ENCODE peak calls at places on chromosomes 7 and 10, in ten cellular contexts. E, C, V, W, O, M, B, L, H and Z are unnamed samples.

GRCh38 chr7:151699147-151699546 is 177.8 kb downstream of the PRKAG2 start:
- DNase-seq in E (peak; percentile 52), C (no peak), V (no peak), W (no peak), O (no peak), M (no peak), B (no peak), L (no peak), H (no peak), Z (peak; percentile 53)

GRCh38 chr7:12294701-12295100 is 83.6 kb downstream of the TMEM106B start:
- DNase-seq in E (no peak), C (no peak), V (no peak), W (no peak), O (no peak), M (no peak), B (no peak), L (no peak), H (no peak), Z (no peak)

GRCh38 chr10:73641272-73642060 is at the start of gene MYOZ1:
- DNase-seq in E (peak; percentile 18), C (no peak), V (no peak), W (no peak), O (no peak), M (no peak), B (no peak), L (no peak), H (peak; percentile 39), Z (no peak)

GRCh38 chr7:119996634-119997033 is 276.3 kb upstream of the KCND2 start:
- DNase-seq in E (no peak), C (no peak), V (no peak), W (no peak), O (no peak), M (no peak), B (no peak), L (no peak), H (no peak), Z (no peak)

GRCh38 chr7:151782598-151783448 is 94.1 kb downstream of the PRKAG2 start:
- DNase-seq in E (peak; percentile 38), C (peak; percentile 74), V (peak; percentile 53), W (peak; percentile 86), O (peak; percentile 94), M (peak; percentile 92), B (peak; percentile 79), L (peak; percentile 74), H (peak; percentile 60), Z (peak; percentile 96)

GRCh38 chr10:18109471-18109870 is 30.8 kb upstream of the CACNB2 start:
- DNase-seq in E (no peak), C (no peak), V (no peak), W (no peak), O (no peak), M (no peak), B (no peak), L (no peak), H (no peak), Z (no peak)

GRCh38 chr7:157266272-157266671 is 70.5 kb upstream of the DNAJB6 start:
- DNase-seq in E (no peak), C (no peak), V (no peak), W (no peak), O (no peak), M (no peak), B (no peak), L (no peak), H (no peak), Z (no peak)

GRCh38 chr10:84172435-84173356 is 905 bp upstream of the GPR15LG start:
- DNase-seq in E (no peak), C (no peak), V (no peak), W (no peak), O (no peak), M (peak; percentile 26), B (no peak), L (no peak), H (no peak), Z (no peak)

GRCh38 chr7:117550625-117551024 is 70.8 kb downstream of the CFTR start:
- DNase-seq in E (no peak), C (no peak), V (no peak), W (no peak), O (no peak), M (no peak), B (no peak), L (no peak), H (no peak), Z (no peak)

GRCh38 chr10:31884386-31884785 is 44.2 kb downstream of the ARHGAP12 start:
- DNase-seq in E (no peak), C (no peak), V (no peak), W (no peak), O (no peak), M (no peak), B (no peak), L (no peak), H (no peak), Z (no peak)

GRCh38 chr7:101559586-101559985 is 69.5 kb downstream of the MYL10 start:
- DNase-seq in E (no peak), C (no peak), V (no peak), W (no peak), O (no peak), M (no peak), B (no peak), L (no peak), H (no peak), Z (no peak)

GRCh38 chr10:29268011-29268410 is 20.9 kb upstream of the LYZL1 start:
- DNase-seq in E (no peak), C (no peak), V (no peak), W (no peak), O (no peak), M (no peak), B (no peak), L (no peak), H (no peak), Z (no peak)

GRCh38 chr7:42372498-42372897 is 135.5 kb upstream of the GLI3 start:
- DNase-seq in E (no peak), C (no peak), V (no peak), W (no peak), O (peak; percentile 62), M (no peak), B (no peak), L (no peak), H (peak; percentile 27), Z (no peak)

GRCh38 chr7:106031271-106032029 is 68.4 kb downstream of the CDHR3 start:
- DNase-seq in E (no peak), C (no peak), V (peak; percentile 40), W (no peak), O (no peak), M (no peak), B (no peak), L (no peak), H (no peak), Z (no peak)

GRCh38 chr10:97517778-97518561 is 19.2 kb downstream of the UBTD1 start:
- DNase-seq in E (peak; percentile 71), C (no peak), V (no peak), W (no peak), O (no peak), M (peak; percentile 51), B (no peak), L (no peak), H (peak; percentile 84), Z (no peak)

GRCh38 chr10:97517096-97517750 is 18.5 kb downstream of the UBTD1 start:
- DNase-seq in E (no peak), C (no peak), V (no peak), W (no peak), O (no peak), M (peak; percentile 42), B (no peak), L (no peak), H (no peak), Z (no peak)

GRCh38 chr10:97515260-97515978 is 16.7 kb downstream of the UBTD1 start:
- DNase-seq in E (no peak), C (no peak), V (no peak), W (no peak), O (no peak), M (peak; percentile 33), B (no peak), L (no peak), H (no peak), Z (no peak)

GRCh38 chr10:97511711-97512445 is 13.2 kb downstream of the UBTD1 start:
- DNase-seq in E (no peak), C (peak; percentile 43), V (no peak), W (no peak), O (no peak), M (peak; percentile 34), B (no peak), L (no peak), H (no peak), Z (no peak)

DNA sequence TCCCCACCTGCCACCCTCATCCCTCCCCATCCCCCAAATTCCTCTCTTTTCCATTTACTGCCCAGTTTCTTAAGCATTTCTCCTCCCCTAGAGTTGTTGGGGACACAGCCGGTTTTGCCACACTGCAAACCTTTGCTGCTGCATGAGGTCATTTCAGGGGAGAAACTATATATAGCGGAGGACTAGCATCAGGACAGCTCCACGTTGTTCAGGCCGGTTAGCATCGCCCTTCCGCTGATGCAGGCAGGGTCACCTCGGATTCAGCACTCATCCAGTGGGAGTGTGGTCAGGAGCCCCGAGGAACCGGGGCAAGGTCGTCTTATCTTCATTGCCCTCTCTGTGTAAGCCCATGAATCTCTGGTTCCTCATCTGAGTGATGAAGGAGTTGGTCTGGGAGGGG is 15.6 kb downstream of the UBTD1 start:
- DNase-seq in E (no peak), C (no peak), V (no peak), W (no peak), O (no peak), M (peak; percentile 40), B (no peak), L (no peak), H (no peak), Z (no peak)
- H3K27ac ChIP-seq in E (no peak overlapping the region), C (peak overlapping the region; percentile 55), V (no peak overlapping the region), W (no peak overlapping the region), O (no peak overlapping the region), M (no peak overlapping the region), B (no peak overlapping the region), L (no peak overlapping the region), H (no peak overlapping the region), Z (no peak overlapping the region)

GRCh38 chr10:69014171-69014570 is 25.6 kb downstream of the KIFBP start:
- DNase-seq in E (peak; percentile 21), C (no peak), V (no peak), W (no peak), O (no peak), M (no peak), B (no peak), L (no peak), H (no peak), Z (no peak)
- H3K36me3 ChIP-seq in E (peaks cover 25% of the 10 kb centered on the region), C (peaks cover 15% of the 10 kb centered on the region), V (peaks cover 9% of the 10 kb centered on the region), W (peaks cover 3% of the 10 kb centered on the region), O (no peaks in the 10 kb centered on the region), M (peaks cover 5% of the 10 kb centered on the region), B (peaks cover 79% of the 10 kb centered on the region), L (peaks cover 49% of the 10 kb centered on the region), H (peaks cover 51% of the 10 kb centered on the region), Z (peaks cover 71% of the 10 kb centered on the region)

GRCh38 chr7:26101471-26102151 is 50.4 kb upstream of the NFE2L3 start:
- DNase-seq in E (no peak), C (no peak), V (peak; percentile 19), W (no peak), O (peak; percentile 86), M (peak; percentile 61), B (no peak), L (peak; percentile 45), H (no peak), Z (peak; percentile 78)
- H3K27ac ChIP-seq in E (no peak overlapping the region), C (peak overlapping the region; percentile 7), V (no peak overlapping the region), W (no peak overlapping the region), O (peak overlapping the region; percentile 84), M (peak overlapping the region; percentile 53), B (peak overlapping the region; percentile 61), L (peak overlapping the region; percentile 20), H (no peak overlapping the region), Z (peak overlapping the region; percentile 89)

DNA sequence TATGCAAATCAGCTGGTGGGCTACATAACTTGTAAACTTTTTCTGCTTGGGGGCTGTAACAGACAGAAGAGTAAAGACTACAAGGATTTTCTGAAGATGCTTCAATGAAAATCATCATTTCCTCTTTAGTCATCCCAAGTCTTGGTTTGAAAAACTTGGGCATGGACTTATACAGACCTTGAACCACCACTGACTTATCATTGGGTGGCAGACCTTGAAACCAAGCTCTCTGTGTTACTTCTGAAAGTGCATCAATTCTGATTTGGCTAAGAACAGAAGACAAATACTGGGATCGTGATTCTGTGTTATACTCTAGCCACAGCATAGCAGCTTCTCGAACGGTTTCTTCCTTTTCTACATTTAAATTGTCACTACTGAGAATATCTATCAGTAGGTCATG is 21.3 kb downstream of the KBTBD2 start:
- DNase-seq in E (no peak), C (no peak), V (no peak), W (no peak), O (no peak), M (no peak), B (no peak), L (no peak), H (no peak), Z (no peak)
- H3K36me3 ChIP-seq in E (peaks cover 24% of the 10 kb centered on the region), C (peaks cover 27% of the 10 kb centered on the region), V (peaks cover 9% of the 10 kb centered on the region), W (peaks cover 15% of the 10 kb centered on the region), O (peaks cover 5% of the 10 kb centered on the region), M (peaks cover 6% of the 10 kb centered on the region), B (peaks cover 56% of the 10 kb centered on the region), L (peaks cover 34% of the 10 kb centered on the region), H (peaks cover 32% of the 10 kb centered on the region), Z (no peaks in the 10 kb centered on the region)